ENCODE peak calls at places on chromosome 1, in eight cellular contexts. N is BJ, Z is cardiac muscle cell, I is cardiac fibroblast, J is body of pancreas, H is lower lobe of right lung, M is heart left ventricle, V is neural progenitor cell. S is an unnamed sample.
A peak's percentile ranks its signal among the peaks of the same experiment; 100 is the strongest.

GRCh38 chr1:86753700-86754099 is 49.3 kb downstream of the SH3GLB1 start:
- DNase-seq in N (no peak), Z (no peak), I (peak; percentile 18), J (no peak), H (no peak), M (no peak), V (peak; percentile 13), S (no peak)

GRCh38 chr1:39713557-39713956 is 22.3 kb upstream of the HPCAL4 start:
- DNase-seq in N (no peak), Z (no peak), I (no peak), J (no peak), H (no peak), M (no peak), V (no peak), S (no peak)

GRCh38 chr1:93749894-93750301 is 68.3 kb upstream of the BCAR3 start:
- DNase-seq in N (no peak), Z (peak; percentile 34), I (peak; percentile 13), J (peak; percentile 30), H (no peak), M (no peak), V (peak; percentile 39), S (no peak)

GRCh38 chr1:43004587-43005459 is 46.2 kb upstream of the SLC2A1 start:
- DNase-seq in N (no peak), Z (no peak), I (no peak), J (no peak), H (no peak), M (no peak), V (no peak), S (no peak)

GRCh38 chr1:187691439-187691838 is 862.7 kb downstream of the PLA2G4A start:
- DNase-seq in N (peak; percentile 57), Z (peak; percentile 88), I (peak; percentile 89), J (no peak), H (no peak), M (no peak), V (no peak), S (peak; percentile 98)

GRCh38 chr1:198876371-198876871 is 237.6 kb downstream of the PTPRC start:
- DNase-seq in N (no peak), Z (no peak), I (no peak), J (no peak), H (no peak), M (no peak), V (peak; percentile 52), S (no peak)

GRCh38 chr1:118821801-118822200 is 166.3 kb downstream of the TBX15 start:
- DNase-seq in N (no peak), Z (peak; percentile 16), I (peak; percentile 4), J (no peak), H (no peak), M (no peak), V (no peak), S (peak; percentile 23)

GRCh38 chr1:181155339-181155738 is 66.8 kb downstream of the IER5 start:
- DNase-seq in N (no peak), Z (no peak), I (peak; percentile 8), J (no peak), H (no peak), M (no peak), V (no peak), S (no peak)

GRCh38 chr1:11064942-11065341 is 5.1 kb upstream of the SRM start:
- DNase-seq in N (no peak), Z (no peak), I (no peak), J (no peak), H (no peak), M (no peak), V (no peak), S (no peak)

GRCh38 chr1:196400478-196401453 is 207.5 kb downstream of the KCNT2 start:
- DNase-seq in N (peak; percentile 80), Z (peak; percentile 96), I (peak; percentile 86), J (peak; percentile 14), H (no peak), M (no peak), V (no peak), S (peak; percentile 82)

GRCh38 chr1:200258447-200259375 is 151.1 kb downstream of the ZNF281 start:
- DNase-seq in N (no peak), Z (peak; percentile 33), I (peak; percentile 45), J (no peak), H (no peak), M (no peak), V (no peak), S (no peak)

GRCh38 chr1:63557365-63557987 is 34.2 kb downstream of the EFCAB7 start:
- DNase-seq in N (no peak), Z (peak; percentile 59), I (peak; percentile 69), J (peak; percentile 62), H (no peak), M (no peak), V (peak; percentile 56), S (peak; percentile 9)

GRCh38 chr1:235391879-235392278 is 24.7 kb downstream of the TBCE start:
- DNase-seq in N (no peak), Z (no peak), I (peak; percentile 38), J (no peak), H (no peak), M (no peak), V (no peak), S (no peak)

GRCh38 chr1:235929216-235929615 is 62.5 kb upstream of the LYST start:
- DNase-seq in N (no peak), Z (no peak), I (peak; percentile 28), J (no peak), H (no peak), M (no peak), V (no peak), S (no peak)

GRCh38 chr1:109425391-109425790 is 857 bp downstream of the PSMA5 start:
- DNase-seq in N (no peak), Z (peak; percentile 25), I (peak; percentile 31), J (no peak), H (no peak), M (no peak), V (no peak), S (no peak)

GRCh38 chr1:147223740-147224615 is 1.2 kb downstream of the FMO5 start:
- DNase-seq in N (no peak), Z (no peak), I (no peak), J (no peak), H (no peak), M (no peak), V (no peak), S (no peak)
- H3K4me3 ChIP-seq in N (no peak overlapping the region), Z (no peak overlapping the region), I (no peak overlapping the region), J (no peak overlapping the region), H (peak overlapping the region; percentile 73), M (no peak overlapping the region), V (no peak overlapping the region), S (no peak overlapping the region)

DNA sequence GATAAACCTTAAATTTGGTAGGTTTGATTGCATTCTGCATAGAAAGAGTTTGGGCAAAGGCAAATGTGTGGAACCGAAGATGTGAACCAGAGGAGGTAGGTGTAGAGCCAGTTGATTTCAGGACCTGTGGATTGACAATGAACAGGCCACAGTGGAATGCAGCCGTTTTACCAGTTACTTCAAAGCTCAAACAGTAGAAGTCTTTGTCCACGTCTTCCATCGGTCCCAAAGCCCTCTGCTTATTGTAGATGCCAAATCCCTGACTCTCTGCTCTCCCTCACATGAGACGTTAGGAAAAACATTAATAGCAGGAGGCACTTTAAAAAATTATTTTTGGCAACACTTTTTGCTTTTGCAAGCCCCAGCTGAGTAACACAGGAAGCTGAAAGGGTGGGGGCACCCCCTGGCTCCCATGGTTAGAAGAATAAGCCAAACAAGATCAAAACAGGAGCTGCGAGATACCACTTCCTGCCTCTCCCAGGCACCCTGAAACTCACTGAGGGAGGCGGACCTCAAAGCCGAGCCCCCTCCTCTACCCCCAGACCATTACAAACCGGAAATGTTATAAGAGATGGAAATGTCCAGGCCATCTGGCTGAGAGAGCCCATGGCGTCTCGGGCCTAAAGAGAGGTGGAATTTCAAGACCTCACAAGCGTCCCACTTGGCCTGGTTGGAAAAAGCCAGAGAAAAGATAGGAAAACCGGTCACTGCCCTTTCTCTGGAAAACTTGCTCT is 13.5 kb downstream of the TRAF3IP3 start:
- DNase-seq in N (peak; percentile 53), Z (peak; percentile 96), I (peak; percentile 94), J (peak; percentile 48), H (peak; percentile 75), M (peak; percentile 84), V (no peak), S (peak; percentile 65)
- H3K4me3 ChIP-seq in N (no peak overlapping the region), Z (no peak overlapping the region), I (no peak overlapping the region), J (no peak overlapping the region), H (peak overlapping the region; percentile 44), M (no peak overlapping the region), V (no peak overlapping the region), S (no peak overlapping the region)

GRCh38 chr1:27342391-27342777 is 562 bp downstream of the SYTL1 start:
- DNase-seq in N (no peak), Z (no peak), I (no peak), J (no peak), H (no peak), M (peak; percentile 51), V (no peak), S (no peak)

GRCh38 chr1:27342778-27343638 is 1.2 kb downstream of the SYTL1 start:
- DNase-seq in N (no peak), Z (no peak), I (no peak), J (peak; percentile 81), H (peak; percentile 82), M (peak; percentile 79), V (peak; percentile 45), S (no peak)

GRCh38 chr1:27339213-27339612 is 2.6 kb upstream of the SYTL1 start:
- DNase-seq in N (no peak), Z (no peak), I (no peak), J (no peak), H (no peak), M (no peak), V (no peak), S (no peak)

GRCh38 chr1:27343639-27344025 is 1.8 kb downstream of the SYTL1 start:
- DNase-seq in N (no peak), Z (no peak), I (no peak), J (no peak), H (no peak), M (no peak), V (no peak), S (no peak)

GRCh38 chr1:27341525-27342252 is at the start of gene SYTL1:
- DNase-seq in N (no peak), Z (peak; percentile 76), I (peak; percentile 61), J (peak; percentile 84), H (peak; percentile 81), M (peak; percentile 66), V (peak; percentile 80), S (peak; percentile 43)
- H3K4me3 ChIP-seq in N (no peak within 1 kb of the TSS), Z (peak within 1 kb of the TSS; percentile 14), I (no peak within 1 kb of the TSS), J (peak within 1 kb of the TSS; percentile 63), H (peak within 1 kb of the TSS; percentile 61), M (no peak within 1 kb of the TSS), V (peak within 1 kb of the TSS; percentile 38), S (peak within 1 kb of the TSS; percentile 32)

GRCh38 chr1:212597495-212597894 is 11.1 kb upstream of the ATF3 start:
- DNase-seq in N (no peak), Z (no peak), I (peak; percentile 37), J (no peak), H (no peak), M (no peak), V (no peak), S (no peak)

GRCh38 chr1:212601524-212601923 is 7.0 kb upstream of the ATF3 start:
- DNase-seq in N (no peak), Z (no peak), I (no peak), J (no peak), H (no peak), M (no peak), V (no peak), S (no peak)

GRCh38 chr1:212600980-212601379 is 7.6 kb upstream of the ATF3 start:
- DNase-seq in N (no peak), Z (no peak), I (no peak), J (no peak), H (no peak), M (no peak), V (no peak), S (no peak)

GRCh38 chr1:212596798-212597197 is 11.8 kb upstream of the ATF3 start:
- DNase-seq in N (no peak), Z (no peak), I (no peak), J (no peak), H (no peak), M (no peak), V (no peak), S (no peak)

GRCh38 chr1:212600071-212600915 is 8.3 kb upstream of the ATF3 start:
- DNase-seq in N (no peak), Z (no peak), I (no peak), J (no peak), H (no peak), M (no peak), V (no peak), S (no peak)
- H3K4me3 ChIP-seq in N (no peak overlapping the region), Z (no peak overlapping the region), I (no peak overlapping the region), J (no peak overlapping the region), H (no peak overlapping the region), M (no peak overlapping the region), V (no peak overlapping the region), S (no peak overlapping the region)